ENCODE peak calls at places on chromosomes 11 and 22, in nine cellular contexts. I is GM23248, X is HCT116, B is OCI-LY7, V is hepatocyte, H is neural progenitor cell, S is SK-N-SH, R is MM.1S, K is PC-3. U is an unnamed sample.

GRCh38 chr11:118842369-118842768 is 41.3 kb upstream of the CXCR5 start:
- DNase-seq in I (peak), X (peak), B (no peak), V (no peak), H (no peak), S (no peak), R (no peak), K (peak), U (no peak)

GRCh38 chr11:16292167-16292859 is 64.0 kb downstream of the SOX6 start:
- DNase-seq in I (no peak), X (no peak), B (no peak), V (no peak), H (no peak), S (no peak), R (no peak), K (no peak), U (no peak)

GRCh38 chr22:35523167-35523928 is 17.3 kb upstream of the RASD2 start:
- DNase-seq in I (no peak), X (no peak), B (no peak), V (no peak), H (no peak), S (no peak), R (peak), K (no peak), U (no peak)

GRCh38 chr11:121105063-121105480 is 4.0 kb downstream of the TECTA start:
- DNase-seq in I (no peak), X (no peak), B (no peak), V (no peak), H (no peak), S (no peak), R (no peak), K (no peak), U (no peak)

GRCh38 chr22:23012081-23012622 is 58.2 kb upstream of the GNAZ start:
- DNase-seq in I (no peak), X (no peak), B (no peak), V (no peak), H (no peak), S (no peak), R (peak), K (no peak), U (no peak)

GRCh38 chr22:46815896-46816721 is 53.7 kb downstream of the TBC1D22A start:
- DNase-seq in I (peak), X (no peak), B (no peak), V (no peak), H (no peak), S (no peak), R (no peak), K (peak), U (peak)

GRCh38 chr11:122192634-122193245 is 76.7 kb upstream of the BLID start:
- DNase-seq in I (peak), X (no peak), B (no peak), V (no peak), H (no peak), S (no peak), R (no peak), K (peak), U (no peak)

GRCh38 chr11:68313574-68314202 is 1.3 kb downstream of the LRP5 start:
- DNase-seq in I (peak), X (no peak), B (no peak), V (peak), H (peak), S (peak), R (no peak), K (peak), U (peak)

GRCh38 chr22:19105867-19106802 is 16.1 kb downstream of the DGCR2 start:
- DNase-seq in I (no peak), X (no peak), B (peak), V (no peak), H (peak), S (peak), R (no peak), K (peak), U (peak)

GRCh38 chr11:87198266-87198881 is 160.6 kb downstream of the TMEM135 start:
- DNase-seq in I (no peak), X (no peak), B (no peak), V (no peak), H (no peak), S (no peak), R (no peak), K (peak), U (peak)

GRCh38 chr11:65869643-65870306 is 2.8 kb downstream of the EFEMP2 start:
- DNase-seq in I (no peak), X (no peak), B (no peak), V (no peak), H (no peak), S (no peak), R (no peak), K (no peak), U (no peak)

GRCh38 chr11:65870307-65870658 is 2.3 kb downstream of the EFEMP2 start:
- DNase-seq in I (no peak), X (no peak), B (no peak), V (no peak), H (no peak), S (no peak), R (no peak), K (no peak), U (no peak)

GRCh38 chr11:65871811-65872548 is 620 bp downstream of the EFEMP2 start:
- DNase-seq in I (peak), X (no peak), B (no peak), V (peak), H (peak), S (peak), R (no peak), K (no peak), U (peak)

GRCh38 chr11:65872555-65873279 is at the start of gene EFEMP2:
- DNase-seq in I (peak), X (no peak), B (no peak), V (peak), H (peak), S (peak), R (no peak), K (no peak), U (no peak)

GRCh38 chr11:65870706-65871681 is 1.6 kb downstream of the EFEMP2 start:
- DNase-seq in I (no peak), X (no peak), B (peak), V (no peak), H (no peak), S (no peak), R (peak), K (no peak), U (no peak)
- TF ChIP-seq EZH2phosphoT487 in I (no peak), X (no peak), B (no peak), V (no peak), H (no peak), S (no peak), R (no peak), K (no peak), U (no peak)

GRCh38 chr11:19013181-19013857 is 47.2 kb downstream of the MRGPRX2 start:
- DNase-seq in I (no peak), X (no peak), B (no peak), V (peak), H (no peak), S (no peak), R (no peak), K (peak), U (peak)

GRCh38 chr11:19018901-19019300 is 41.6 kb downstream of the MRGPRX2 start:
- DNase-seq in I (no peak), X (no peak), B (no peak), V (peak), H (peak), S (no peak), R (peak), K (peak), U (peak)
- TF ChIP-seq EZH2phosphoT487 in I (no peak), X (no peak), B (no peak), V (no peak), H (no peak), S (no peak), R (no peak), K (no peak), U (no peak)

GRCh38 chr11:29518389-29519174 is 498.2 kb downstream of the KCNA4 start:
- DNase-seq in I (no peak), X (no peak), B (peak), V (peak), H (peak), S (no peak), R (peak), K (no peak), U (peak)
- TF ChIP-seq EZH2phosphoT487 in I (no peak), X (no peak), B (no peak), V (no peak), H (no peak), S (no peak), R (no peak), K (no peak), U (no peak)

GRCh38 chr11:134331565-134332188 is at the start of gene GLB1L2:
- DNase-seq in I (peak), X (peak), B (no peak), V (peak), H (peak), S (peak), R (no peak), K (peak), U (peak)
- TF ChIP-seq EZH2phosphoT487 in I (no peak), X (no peak), B (no peak), V (no peak), H (peak), S (no peak), R (no peak), K (no peak), U (no peak)

DNA sequence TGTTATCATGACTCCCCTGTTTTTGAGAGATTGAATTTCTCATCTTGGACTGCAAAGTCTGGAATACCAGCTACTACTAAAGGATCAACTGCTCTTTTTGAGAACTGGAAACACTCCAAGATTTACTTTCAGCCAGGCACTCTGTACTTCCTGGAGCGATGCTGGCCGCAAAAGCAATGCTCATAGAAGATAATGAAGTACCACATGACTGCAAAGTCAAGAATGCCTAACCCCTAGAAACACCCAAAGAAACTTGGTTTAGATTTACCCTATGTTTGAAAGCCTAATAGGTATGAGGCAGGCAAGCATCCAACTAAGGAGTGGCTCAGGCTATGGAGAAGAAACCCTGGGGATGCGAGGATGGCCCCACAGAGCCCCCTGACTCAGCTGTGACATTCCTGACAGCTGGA is 47.7 kb upstream of the ARHGAP20 start:
- DNase-seq in I (peak), X (no peak), B (no peak), V (peak), H (no peak), S (no peak), R (no peak), K (no peak), U (no peak)
- TF ChIP-seq EZH2phosphoT487 in I (no peak), X (no peak), B (no peak), V (no peak), H (no peak), S (no peak), R (no peak), K (no peak), U (no peak)

GRCh38 chr11:63907063-63907462 is 9.9 kb downstream of the RCOR2 start:
- DNase-seq in I (no peak), X (no peak), B (no peak), V (no peak), H (no peak), S (peak), R (no peak), K (no peak), U (no peak)

GRCh38 chr11:63907808-63908530 is 9.0 kb downstream of the RCOR2 start:
- DNase-seq in I (no peak), X (no peak), B (no peak), V (no peak), H (peak), S (no peak), R (no peak), K (no peak), U (peak)

GRCh38 chr11:63906087-63906486 is 10.9 kb downstream of the RCOR2 start:
- DNase-seq in I (no peak), X (no peak), B (no peak), V (no peak), H (no peak), S (no peak), R (no peak), K (no peak), U (no peak)

GRCh38 chr11:63905179-63905578 is 11.8 kb downstream of the RCOR2 start:
- DNase-seq in I (peak), X (no peak), B (no peak), V (no peak), H (no peak), S (no peak), R (no peak), K (no peak), U (no peak)

DNA sequence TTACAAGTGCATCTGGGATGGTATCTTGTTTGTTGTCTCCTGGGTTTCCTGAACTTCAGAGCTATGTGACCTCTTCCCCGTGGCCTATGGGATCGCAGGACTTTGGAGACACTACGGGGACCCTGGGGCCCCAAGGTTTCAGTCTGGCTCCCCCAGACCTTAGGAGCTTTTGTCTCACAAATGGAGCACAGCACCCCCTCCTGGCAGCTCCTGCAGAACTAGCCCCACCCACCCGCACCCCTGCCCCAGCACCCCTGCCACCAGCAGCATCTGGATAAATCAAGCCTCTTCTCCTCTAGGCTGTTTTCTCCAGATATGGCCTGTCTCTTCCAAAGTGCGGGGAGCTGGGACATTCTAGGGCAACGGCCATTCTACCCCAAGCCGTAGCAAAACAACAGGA is 10.4 kb downstream of the RCOR2 start:
- DNase-seq in I (peak), X (no peak), B (peak), V (peak), H (peak), S (peak), R (no peak), K (peak), U (peak)
- TF ChIP-seq EZH2phosphoT487 in I (no peak), X (no peak), B (no peak), V (no peak), H (no peak), S (no peak), R (no peak), K (no peak), U (no peak)

U was measured in GM23338.